ENCODE peak calls at places on chromosomes 11 and 22, in six cellular contexts. G, S, U, J, K and V are unnamed samples.

GRCh38 chr11:126139541-126140091 is 71.8 kb downstream of the RPUSD4 start:
- DNase-seq in G (peak; percentile 47), S (no peak), U (no peak), J (peak; percentile 72), K (no peak), V (no peak)

GRCh38 chr22:50502628-50503474 is 4.7 kb downstream of the LMF2 start:
- DNase-seq in G (no peak), S (no peak), U (no peak), J (no peak), K (peak; percentile 3), V (no peak)

GRCh38 chr11:94928146-94928995 is 45.0 kb downstream of the CWC15 start:
- DNase-seq in G (no peak), S (no peak), U (no peak), J (no peak), K (no peak), V (no peak)

GRCh38 chr11:82995754-82996398 is 75.8 kb downstream of the RAB30 start:
- DNase-seq in G (no peak), S (no peak), U (peak; percentile 19), J (peak; percentile 53), K (no peak), V (peak; percentile 60)

GRCh38 chr11:119567667-119568582 is 145.0 kb upstream of the THY1 start:
- DNase-seq in G (no peak), S (peak; percentile 31), U (no peak), J (peak; percentile 97), K (peak; percentile 67), V (peak; percentile 64)

GRCh38 chr11:67436459-67437081 is 912 bp downstream of the PTPRCAP start:
- DNase-seq in G (no peak), S (no peak), U (no peak), J (no peak), K (no peak), V (no peak)

GRCh38 chr11:109421981-109422590 is at the start of gene C11orf87:
- DNase-seq in G (peak; percentile 15), S (no peak), U (no peak), J (no peak), K (peak; percentile 16), V (peak; percentile 18)

GRCh38 chr22:44639891-44640617 is 62.0 kb upstream of the PRR5 start:
- DNase-seq in G (no peak), S (no peak), U (no peak), J (no peak), K (no peak), V (no peak)

GRCh38 chr22:17781319-17782031 is 7.2 kb upstream of the BID start:
- DNase-seq in G (no peak), S (peak; percentile 61), U (no peak), J (peak; percentile 80), K (peak; percentile 71), V (peak; percentile 93)

DNA sequence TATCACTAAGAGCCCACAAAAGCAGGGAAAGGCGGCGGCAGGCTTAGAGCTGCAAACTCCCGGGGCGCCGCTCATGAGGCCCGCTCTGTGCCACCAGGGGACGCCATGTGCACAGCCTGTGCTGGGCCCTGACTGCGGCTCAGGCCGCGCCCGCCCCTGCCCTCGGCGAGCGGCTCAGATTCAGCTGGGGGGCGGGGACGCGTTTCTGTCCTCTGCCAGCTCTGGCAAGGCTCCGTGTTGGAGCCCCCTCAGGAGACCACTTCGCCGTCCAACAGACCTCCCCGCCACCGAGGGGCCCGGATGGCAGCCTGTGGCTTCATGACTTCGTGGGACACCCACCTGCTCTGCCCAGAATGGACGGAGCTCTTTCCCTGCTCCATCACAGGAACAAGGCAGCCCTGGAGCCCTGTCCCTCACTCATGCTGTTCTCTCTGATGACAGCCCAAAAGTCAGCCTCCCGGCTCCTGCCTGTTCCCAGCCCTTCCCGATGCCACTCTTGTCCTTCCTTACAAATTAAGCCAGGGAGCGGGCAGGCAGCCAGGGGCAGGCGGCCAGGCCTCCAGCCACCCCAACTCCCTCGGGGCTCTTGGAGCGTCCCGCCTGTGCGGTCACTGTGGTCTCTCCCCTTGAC is 69.1 kb downstream of the NAT10 start:
- DNase-seq in G (peak; percentile 83), S (peak; percentile 75), U (peak; percentile 80), J (peak; percentile 60), K (peak; percentile 91), V (peak; percentile 73)
- H3K4me3 ChIP-seq in G (peak overlapping the region; percentile 36), S (peak overlapping the region; percentile 32), U (no peak overlapping the region), J (peak overlapping the region; percentile 36), K (no peak overlapping the region), V (peak overlapping the region; percentile 21)

DNA sequence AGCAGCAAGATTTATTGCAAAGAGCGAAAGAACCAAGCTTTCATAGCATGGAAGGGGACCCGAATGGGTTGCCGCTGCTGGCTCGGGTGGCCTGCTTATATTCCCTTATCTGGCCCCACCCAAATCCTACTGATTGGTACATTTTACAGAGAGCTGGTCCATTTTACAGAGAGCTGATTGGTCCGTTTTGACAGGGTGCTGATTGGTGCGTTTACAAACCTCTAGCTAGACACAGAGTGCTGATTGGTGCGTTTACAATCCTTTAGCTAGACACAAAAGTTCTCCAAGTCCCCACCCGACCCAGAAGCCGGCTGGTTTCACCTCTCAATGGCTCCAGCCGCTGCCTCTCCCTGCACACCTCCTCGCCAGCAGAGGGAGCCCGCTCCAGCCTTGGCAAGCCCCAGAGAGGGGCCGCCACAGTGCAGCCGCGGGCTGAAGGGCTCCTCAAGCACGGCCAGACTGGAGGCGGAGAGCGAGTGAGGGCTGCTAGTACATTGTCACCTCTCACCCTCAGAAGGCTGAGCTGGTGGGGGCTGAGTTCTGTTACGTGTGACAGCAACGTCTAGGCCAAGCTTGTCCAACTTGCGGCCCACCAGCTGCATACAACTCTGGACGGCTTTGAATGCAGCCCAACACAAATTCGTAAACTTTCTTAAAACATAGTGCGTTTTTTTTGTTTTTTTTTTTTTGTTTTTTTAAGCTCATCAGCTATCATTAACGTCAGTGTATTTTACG is 8.7 kb downstream of the PTH start:
- DNase-seq in G (peak; percentile 32), S (peak; percentile 80), U (no peak), J (peak; percentile 9), K (peak; percentile 44), V (peak; percentile 71)
- TF ChIP-seq CTCF in G (peak; percentile 35), S (peak; percentile 55), U (peak; percentile 18), J (peak; percentile 12), K (peak; percentile 29), V (peak; percentile 66)

GRCh38 chr11:9565822-9566560 is 7.5 kb upstream of the WEE1 start:
- DNase-seq in G (peak; percentile 38), S (peak; percentile 99), U (peak; percentile 11), J (peak; percentile 100), K (peak; percentile 92), V (peak; percentile 100)
- H3K4me3 ChIP-seq in G (no peak overlapping the region), S (peak overlapping the region; percentile 1), U (no peak overlapping the region), J (no peak overlapping the region), K (no peak overlapping the region), V (no peak overlapping the region)

GRCh38 chr22:40813912-40814315 is 5.2 kb downstream of the SLC25A17 start:
- DNase-seq in G (no peak), S (no peak), U (no peak), J (no peak), K (no peak), V (no peak)

GRCh38 chr22:40817737-40818136 is 1.4 kb downstream of the SLC25A17 start:
- DNase-seq in G (no peak), S (no peak), U (no peak), J (no peak), K (no peak), V (no peak)

GRCh38 chr22:40818747-40819662 is at the start of gene SLC25A17:
- DNase-seq in G (peak; percentile 94), S (peak; percentile 82), U (peak; percentile 84), J (peak; percentile 68), K (peak; percentile 95), V (peak; percentile 93)

GRCh38 chr22:40818192-40818746 is 877 bp downstream of the SLC25A17 start:
- DNase-seq in G (no peak), S (no peak), U (no peak), J (no peak), K (no peak), V (no peak)

DNA sequence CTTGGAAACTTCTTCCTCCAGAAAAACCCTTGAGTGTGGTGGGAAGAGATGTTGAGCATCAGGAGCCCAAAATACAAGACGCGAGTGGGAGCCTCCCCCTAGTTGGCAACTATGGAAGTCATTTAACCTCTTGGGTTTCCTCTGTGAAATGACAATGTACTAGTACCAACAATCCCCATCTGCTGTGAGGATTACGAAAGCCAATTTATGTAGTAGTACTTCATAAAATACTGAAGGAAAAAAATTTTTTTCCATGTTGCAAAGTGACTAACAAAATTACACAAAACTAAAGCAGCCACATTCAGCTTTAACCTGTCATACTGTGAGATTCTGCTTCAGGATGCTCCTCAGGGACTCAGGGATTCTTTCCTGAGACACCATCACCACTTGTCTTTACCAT is 595 bp upstream of the SLC25A17 start:
- DNase-seq in G (no peak), S (no peak), U (no peak), J (peak; percentile 49), K (no peak), V (peak; percentile 33)
- TF ChIP-seq CTCF in G (no peak), S (no peak), U (no peak), J (no peak), K (no peak), V (no peak)

DNA sequence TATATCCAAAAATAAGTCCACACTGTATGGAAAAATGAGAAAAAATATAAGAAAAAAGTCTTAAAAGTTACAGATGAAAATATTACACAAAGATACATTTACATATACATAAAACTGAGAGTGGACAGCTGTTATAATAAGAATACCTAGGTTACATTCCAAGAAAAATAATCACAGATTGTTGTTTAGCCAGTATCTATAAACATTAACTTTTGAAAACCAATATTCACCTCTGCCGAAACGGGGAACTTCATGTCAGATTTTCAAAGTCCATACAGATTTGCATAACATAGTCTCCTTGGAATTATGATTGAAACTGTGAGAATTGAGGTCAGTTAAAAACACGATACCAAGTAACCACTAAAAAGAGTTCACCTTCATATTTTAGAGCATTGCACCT is 34.6 kb downstream of the ZNF195 start:
- DNase-seq in G (no peak), S (no peak), U (no peak), J (no peak), K (no peak), V (no peak)
- H3K4me3 ChIP-seq in G (no peak overlapping the region), S (no peak overlapping the region), U (no peak overlapping the region), J (no peak overlapping the region), K (no peak overlapping the region), V (no peak overlapping the region)

DNA sequence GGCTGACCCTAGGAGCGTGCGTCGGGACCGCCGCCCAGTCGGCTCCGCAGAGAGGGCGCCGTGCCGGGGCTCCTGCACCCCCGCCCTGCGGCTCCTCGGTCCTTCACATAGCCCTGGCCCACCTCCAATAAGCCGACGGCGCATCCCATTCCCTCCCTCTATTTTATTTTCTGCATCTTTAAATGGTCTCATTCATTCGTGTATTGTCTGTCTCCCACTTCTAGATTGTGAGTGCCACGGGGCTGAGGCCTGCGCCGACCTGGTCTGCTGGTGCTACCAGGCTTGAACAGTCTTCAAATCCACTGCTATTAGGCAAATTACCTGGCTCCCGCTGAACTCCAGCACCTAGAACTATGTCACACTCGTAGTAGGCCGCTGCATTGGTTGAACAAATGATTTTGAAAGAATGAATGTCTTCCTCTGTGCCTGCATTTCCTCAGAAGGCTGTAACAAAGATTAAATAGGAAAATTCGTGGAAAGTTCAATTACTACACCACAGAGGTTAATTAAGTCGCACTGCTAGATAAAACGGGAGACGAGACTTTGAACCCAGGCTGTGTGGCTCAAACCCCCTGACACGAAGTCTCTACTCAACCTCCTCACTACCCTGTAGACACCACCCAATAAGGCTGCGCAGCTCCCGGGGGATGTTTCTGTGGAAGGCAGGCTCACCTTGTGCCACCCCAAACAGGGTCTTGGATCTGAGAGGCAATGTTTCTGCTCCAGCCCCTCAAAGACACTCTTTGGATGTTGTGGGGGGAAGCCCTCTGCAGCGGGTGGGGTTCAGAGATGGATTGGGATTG is 1.2 kb upstream of the PPP1R14B start:
- DNase-seq in G (no peak), S (no peak), U (no peak), J (no peak), K (no peak), V (no peak)
- TF ChIP-seq CTCF in G (no peak), S (no peak), U (no peak), J (no peak), K (no peak), V (peak; percentile 1)